ENCODE peak calls at places on chromosomes 4 and X, in five cellular contexts. K is aorta, Y is stomach, E is astrocyte, O is fibroblast of lung. W is an unnamed sample.

GRCh38 chrX:70190225-70190624 is 12.9 kb downstream of the DGAT2L6 start:
- DNase-seq in K (no peak), Y (no peak), E (no peak), O (no peak), W (no peak)

GRCh38 chr4:109576462-109576861 is 16.4 kb downstream of the MCUB start:
- DNase-seq in K (no peak), Y (no peak), E (peak), O (no peak), W (no peak)

GRCh38 chr4:63464393-63464792 is 944.9 kb downstream of the TECRL start:
- DNase-seq in K (no peak), Y (no peak), E (no peak), O (no peak), W (no peak)

GRCh38 chr4:109410776-109411175 is 22.8 kb upstream of the SEC24B start:
- DNase-seq in K (no peak), Y (no peak), E (peak), O (no peak), W (peak)

GRCh38 chr4:14916554-14917304 is 85.6 kb upstream of the CPEB2 start:
- DNase-seq in K (no peak), Y (no peak), E (peak), O (peak), W (peak)

GRCh38 chrX:112784692-112785091 is 55.9 kb downstream of the AMOT start:
- DNase-seq in K (no peak), Y (no peak), E (no peak), O (no peak), W (peak)

GRCh38 chrX:128020701-128021100 is 31.5 kb downstream of the ACTRT1 start:
- DNase-seq in K (no peak), Y (no peak), E (peak), O (no peak), W (no peak)

GRCh38 chr4:6242271-6243029 is 27.2 kb upstream of the WFS1 start:
- DNase-seq in K (peak), Y (no peak), E (no peak), O (no peak), W (no peak)

GRCh38 chr4:8819421-8820177 is 52.0 kb downstream of the HMX1 start:
- DNase-seq in K (peak), Y (peak), E (no peak), O (no peak), W (no peak)

DNA sequence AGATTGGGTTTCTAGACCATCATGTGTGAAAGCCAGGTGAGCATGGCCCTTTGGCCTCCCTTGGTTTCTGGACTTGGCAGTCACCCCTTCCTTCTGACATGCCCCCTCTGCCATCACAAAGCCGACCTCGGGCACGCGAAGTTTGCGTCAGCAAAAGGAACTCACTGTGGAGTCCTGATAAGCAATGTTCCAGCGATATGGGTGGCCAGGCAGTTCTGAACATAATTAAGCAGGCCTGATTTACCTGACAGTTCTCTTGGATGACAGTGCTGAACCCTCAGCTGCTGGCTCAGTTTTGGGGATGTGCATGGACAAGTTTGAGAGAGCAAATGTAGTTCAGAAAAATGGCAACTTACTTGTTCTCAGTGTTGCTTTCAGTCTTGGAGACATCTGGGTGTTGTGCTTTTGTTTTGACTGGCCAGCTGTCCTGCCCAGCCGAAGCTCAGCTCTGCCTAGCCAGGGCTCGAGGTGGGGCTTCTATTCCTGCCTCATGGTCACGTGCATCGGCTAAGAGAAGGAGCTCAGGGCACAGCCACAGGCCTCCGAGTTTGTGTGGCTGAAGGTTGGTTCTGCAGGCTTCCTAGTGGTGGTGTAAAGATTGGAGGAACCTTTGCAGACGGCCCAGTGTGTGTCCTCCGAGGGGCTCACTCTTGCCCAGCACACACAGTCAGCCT is 78.3 kb downstream of the CLDN34 start:
- DNase-seq in K (peak), Y (peak), E (no peak), O (peak), W (no peak)
- H3K27ac ChIP-seq in K (peak), Y (peak), E (no peak), O (no peak), W (no peak)

GRCh38 chrX:43882294-43882681 is at the start of gene MAOB:
- DNase-seq in K (peak), Y (peak), E (no peak), O (no peak), W (no peak)
- H3K4me3 ChIP-seq in K (peak), Y (peak), E (no peak), O (peak), W (no peak)

GRCh38 chr4:182286936-182287335 is 43.7 kb downstream of the TENM3 start:
- DNase-seq in K (no peak), Y (no peak), E (no peak), O (no peak), W (no peak)

GRCh38 chr4:182286035-182286434 is 42.8 kb downstream of the TENM3 start:
- DNase-seq in K (no peak), Y (no peak), E (peak), O (no peak), W (peak)

GRCh38 chr4:182291597-182291996 is 48.4 kb downstream of the TENM3 start:
- DNase-seq in K (no peak), Y (no peak), E (no peak), O (no peak), W (peak)

GRCh38 chr4:182289809-182290208 is 46.6 kb downstream of the TENM3 start:
- DNase-seq in K (no peak), Y (no peak), E (no peak), O (no peak), W (no peak)

DNA sequence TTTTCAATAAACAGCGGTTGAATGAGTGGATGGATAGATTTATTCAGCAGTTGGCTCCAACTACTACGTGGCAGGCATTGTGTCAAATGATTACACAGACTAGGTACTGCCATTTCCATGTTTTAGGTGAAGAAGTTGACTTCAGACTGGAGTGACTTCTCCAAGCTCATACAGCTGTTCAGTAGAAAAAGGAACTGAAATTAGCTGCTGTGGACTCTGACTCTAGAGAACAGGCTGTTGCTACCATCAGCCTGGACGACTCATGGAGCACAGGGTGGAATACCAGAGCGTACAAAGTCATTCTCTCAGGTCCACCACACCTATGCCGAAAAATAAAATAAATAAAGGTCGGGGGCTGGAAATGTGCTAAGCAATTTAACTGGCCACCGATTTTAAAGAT is 45.3 kb downstream of the TENM3 start:
- DNase-seq in K (no peak), Y (no peak), E (no peak), O (no peak), W (no peak)
- H3K27ac ChIP-seq in K (no peak), Y (no peak), E (no peak), O (no peak), W (no peak)

GRCh38 chr4:384311-385010 is 46.8 kb downstream of the ZNF141 start:
- DNase-seq in K (no peak), Y (no peak), E (no peak), O (no peak), W (no peak)
- H3K4me3 ChIP-seq in K (no peak), Y (no peak), E (no peak), O (no peak), W (no peak)

GRCh38 chr4:138736362-138736761 is 279.2 kb upstream of the NOCT start:
- DNase-seq in K (no peak), Y (no peak), E (peak), O (peak), W (peak)

GRCh38 chr4:138734746-138735145 is 280.8 kb upstream of the NOCT start:
- DNase-seq in K (no peak), Y (no peak), E (peak), O (peak), W (peak)
- H3K27ac ChIP-seq in K (no peak), Y (no peak), E (no peak), O (no peak), W (no peak)

GRCh38 chr4:100177126-100177525 is 13.1 kb downstream of the DDIT4L start:
- DNase-seq in K (no peak), Y (no peak), E (no peak), O (no peak), W (no peak)
- H3K4me3 ChIP-seq in K (no peak), Y (no peak), E (no peak), O (no peak), W (no peak)

DNA sequence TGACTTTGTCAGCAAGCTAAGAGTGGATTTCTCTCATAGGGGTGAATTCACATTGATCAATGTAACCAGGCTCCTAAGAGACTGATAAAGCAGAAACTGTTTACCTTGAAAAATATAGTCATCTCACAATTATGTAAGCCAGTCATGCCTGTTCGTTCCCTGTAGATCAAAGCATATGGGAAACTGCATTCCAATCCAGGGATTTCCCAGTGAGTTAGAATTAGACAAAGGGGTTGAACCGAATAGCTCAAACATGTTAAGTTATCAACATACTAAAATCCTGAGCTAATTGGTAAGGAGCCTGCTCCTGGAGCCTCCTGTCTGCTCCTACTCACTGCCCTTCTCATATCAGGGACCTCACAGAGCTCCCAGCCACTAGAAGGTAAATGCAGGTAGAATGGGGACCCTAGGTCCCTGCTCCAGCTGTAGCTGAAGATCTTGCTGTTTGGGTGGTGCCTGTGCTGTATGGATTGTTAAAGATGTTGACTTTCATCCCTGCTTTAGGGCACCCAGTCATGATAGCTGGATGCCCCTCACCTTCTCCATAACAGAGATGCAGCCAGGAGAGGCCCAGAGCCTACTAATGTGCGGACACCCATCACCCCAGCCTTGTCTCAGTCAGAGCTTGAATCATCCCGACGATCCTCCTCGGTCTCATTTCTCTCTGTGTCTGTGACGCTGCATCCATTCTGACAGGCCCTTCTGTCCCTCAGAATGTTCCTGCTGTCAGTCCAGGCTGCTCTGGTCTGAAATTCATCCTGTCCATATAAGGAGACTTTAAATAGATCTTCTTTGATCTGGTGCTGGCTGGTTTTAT is 341.6 kb upstream of the GATB start:
- DNase-seq in K (no peak), Y (no peak), E (peak), O (peak), W (no peak)
- H3K27ac ChIP-seq in K (no peak), Y (peak), E (peak), O (peak), W (no peak)

W was measured in osteoblast.